ENCODE peak calls at places on chromosomes 3 and 15, in five cellular contexts. S is transverse colon, M is endothelial cell of umbilical vein, U is SK-N-MC, I is prostate gland. T is an unnamed sample.

GRCh38 chr15:62775932-62776331 is 266.6 kb upstream of the TPM1 start:
- DNase-seq in S (no peak), M (no peak), U (no peak), I (no peak), T (no peak)

GRCh38 chr15:62391565-62392262 is 226.6 kb upstream of the C2CD4B start:
- DNase-seq in S (peak; percentile 59), M (peak; percentile 31), U (no peak), I (peak; percentile 28), T (no peak)

GRCh38 chr15:77143606-77144005 is 72.7 kb upstream of the TSPAN3 start:
- DNase-seq in S (no peak), M (no peak), U (no peak), I (no peak), T (no peak)

GRCh38 chr3:16864610-16865313 is 20.0 kb upstream of the PLCL2 start:
- DNase-seq in S (no peak), M (peak; percentile 88), U (no peak), I (no peak), T (no peak)

GRCh38 chr3:14461748-14462324 is 59.4 kb downstream of the SLC6A6 start:
- DNase-seq in S (peak; percentile 72), M (peak; percentile 73), U (no peak), I (peak; percentile 30), T (no peak)

GRCh38 chr3:59773970-59774369 is 724.1 kb upstream of the CFAP20DC start:
- DNase-seq in S (no peak), M (no peak), U (no peak), I (no peak), T (no peak)

GRCh38 chr15:26739791-26740190 is 33.1 kb downstream of the GABRB3 start:
- DNase-seq in S (no peak), M (no peak), U (no peak), I (no peak), T (peak; percentile 83)

GRCh38 chr15:40247406-40247971 is 8.6 kb downstream of the PAK6 start:
- DNase-seq in S (no peak), M (no peak), U (no peak), I (no peak), T (no peak)

GRCh38 chr15:35067501-35068347 is 17.4 kb downstream of the NANOGP8 start:
- DNase-seq in S (no peak), M (no peak), U (no peak), I (no peak), T (no peak)

GRCh38 chr3:51712963-51713362 is 6.1 kb downstream of the GRM2 start:
- DNase-seq in S (no peak), M (no peak), U (no peak), I (no peak), T (no peak)

GRCh38 chr3:168976969-168977368 is 686.5 kb downstream of the MECOM start:
- DNase-seq in S (no peak), M (no peak), U (no peak), I (no peak), T (no peak)

GRCh38 chr3:161508852-161509477 is 12.4 kb downstream of the OTOL1 start:
- DNase-seq in S (no peak), M (peak; percentile 2), U (peak; percentile 68), I (no peak), T (no peak)

GRCh38 chr15:97615114-97615513 is 345.4 kb upstream of the ARRDC4 start:
- DNase-seq in S (no peak), M (no peak), U (no peak), I (no peak), T (no peak)
- H3K9me3 ChIP-seq in S (no peaks in the 10 kb centered on the region), M (no peaks in the 10 kb centered on the region), U (no peaks in the 10 kb centered on the region), I (no peaks in the 10 kb centered on the region), T (peaks cover 11% of the 10 kb centered on the region)

DNA sequence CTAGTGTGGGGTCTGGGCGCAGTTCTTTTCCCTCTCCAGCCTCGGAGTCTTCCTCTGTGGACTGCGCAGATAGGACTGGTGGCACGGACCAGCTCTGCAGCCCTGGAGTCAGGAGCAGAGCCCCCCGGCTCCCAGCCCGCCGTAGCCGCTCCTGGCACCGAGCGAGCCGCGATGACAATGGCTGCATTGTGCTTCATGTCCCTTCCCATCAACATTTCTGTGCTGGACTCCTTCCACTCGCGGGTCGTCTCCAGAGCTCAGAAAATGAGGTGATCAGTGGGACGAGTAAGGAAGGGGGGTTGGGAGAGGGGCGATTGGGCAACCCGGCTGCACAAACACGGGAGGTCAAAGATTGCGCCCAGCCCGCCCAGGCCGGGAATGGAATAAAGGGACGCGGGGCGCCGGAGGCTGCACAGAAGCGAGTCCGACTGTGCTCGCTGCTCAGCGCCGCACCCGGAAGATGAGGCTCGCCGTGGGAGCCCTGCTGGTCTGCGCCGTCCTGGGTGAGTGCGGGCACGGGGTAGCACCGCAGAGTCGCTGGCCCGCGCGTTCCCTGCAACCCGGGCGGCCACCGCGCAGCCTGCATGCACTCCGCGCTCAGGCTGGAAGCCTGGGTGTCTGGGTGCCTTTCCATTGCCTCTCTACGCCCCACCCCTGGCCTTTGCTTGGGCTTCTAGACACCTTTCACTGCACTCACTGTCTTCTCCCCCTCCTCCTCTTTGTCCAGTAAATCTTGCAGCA is at the start of gene TF:
- DNase-seq in S (no peak), M (no peak), U (no peak), I (no peak), T (peak; percentile 89)
- TF ChIP-seq POLR2AphosphoS5 in S (no peak), M (no peak), U (no peak), I (no peak), T (no peak)

GRCh38 chr3:44835684-44836083 is 26.0 kb upstream of the TMEM42 start:
- DNase-seq in S (no peak), M (no peak), U (no peak), I (no peak), T (no peak)
- H3K9me3 ChIP-seq in S (peaks cover 7% of the 10 kb centered on the region), M (peaks cover 4% of the 10 kb centered on the region), U (no peaks in the 10 kb centered on the region), I (no peaks in the 10 kb centered on the region), T (no peaks in the 10 kb centered on the region)

GRCh38 chr3:27542469-27542868 is 58.3 kb upstream of the SLC4A7 start:
- DNase-seq in S (no peak), M (no peak), U (no peak), I (no peak), T (no peak)

GRCh38 chr3:27545061-27545460 is 60.9 kb upstream of the SLC4A7 start:
- DNase-seq in S (no peak), M (no peak), U (no peak), I (no peak), T (no peak)

DNA sequence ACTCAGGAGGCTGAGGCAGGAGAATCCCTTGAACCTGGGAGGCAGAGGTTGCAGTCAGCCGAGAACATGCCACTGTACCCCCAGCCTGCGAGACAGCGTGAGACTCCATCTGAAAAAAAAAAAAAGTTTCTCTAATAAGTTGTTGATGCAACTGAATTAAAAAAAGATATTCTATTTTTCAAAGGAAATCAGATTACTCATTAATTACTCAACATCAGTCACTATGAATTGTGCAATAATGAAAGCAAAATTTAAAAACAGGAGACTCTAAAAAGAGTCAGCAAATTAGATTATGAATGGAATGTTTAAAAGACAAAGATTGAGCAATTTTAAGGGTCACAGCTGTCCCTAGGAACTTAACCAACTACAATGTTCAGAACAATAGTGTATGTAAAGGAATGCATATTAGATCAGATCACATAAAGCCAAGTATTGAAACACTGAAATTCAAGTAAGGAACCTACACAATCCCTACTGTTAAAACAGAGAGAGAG is 60.2 kb upstream of the SLC4A7 start:
- DNase-seq in S (no peak), M (peak; percentile 70), U (no peak), I (no peak), T (no peak)
- TF ChIP-seq POLR2AphosphoS5 in S (no peak), M (no peak), U (no peak), I (no peak), T (no peak)

GRCh38 chr3:123862152-123862551 is 22.0 kb downstream of the MYLK start:
- DNase-seq in S (no peak), M (no peak), U (no peak), I (no peak), T (no peak)
- H3K9me3 ChIP-seq in S (no peaks in the 10 kb centered on the region), M (no peaks in the 10 kb centered on the region), U (no peaks in the 10 kb centered on the region), I (no peaks in the 10 kb centered on the region), T (no peaks in the 10 kb centered on the region)

DNA sequence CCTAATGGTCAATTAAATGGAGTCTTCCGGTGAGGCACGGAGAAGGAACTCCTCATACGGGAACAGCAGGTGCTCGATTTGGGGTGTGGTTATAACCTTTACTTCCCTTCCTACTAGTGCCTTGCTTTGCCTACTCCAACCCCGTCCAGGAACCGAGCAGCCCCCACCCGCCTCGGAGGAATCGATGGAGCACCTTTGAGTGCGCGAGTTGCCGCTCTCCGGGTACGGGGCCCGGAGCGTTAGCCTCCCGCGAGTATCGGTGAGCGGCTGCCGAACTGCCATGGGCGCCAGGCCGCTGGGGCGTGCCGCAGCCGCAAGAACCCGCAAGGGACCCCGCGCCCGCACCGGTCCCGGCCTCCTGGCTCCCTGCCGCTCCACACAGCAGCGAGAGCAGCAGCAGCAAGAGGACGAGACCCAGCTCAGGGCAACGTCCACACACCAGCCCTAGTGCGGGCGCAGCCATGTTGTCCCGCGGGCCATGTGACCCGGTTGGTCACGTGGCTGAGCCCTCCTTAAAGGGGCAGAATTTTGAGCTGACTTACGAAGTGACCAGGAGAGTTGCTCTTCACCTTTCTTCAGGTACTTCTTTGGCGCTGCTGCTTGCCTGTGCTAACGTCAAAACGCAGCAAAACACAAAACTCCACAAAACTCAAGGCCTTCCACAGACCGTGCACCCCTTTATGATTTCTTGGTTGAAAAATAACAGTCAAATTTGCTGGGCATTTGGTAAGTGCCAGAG is at the start of gene SUMF1:
- DNase-seq in S (peak; percentile 83), M (peak; percentile 80), U (peak; percentile 2), I (peak; percentile 71), T (no peak)
- TF ChIP-seq POLR2AphosphoS5 in S (peak; percentile 78), M (peak; percentile 84), U (peak; percentile 84), I (peak; percentile 88), T (peak; percentile 85)